ENCODE peak calls at places on chromosomes 13 and 19, in eight cellular contexts. L, F, Y, I, P, O, M and G are unnamed samples.

GRCh38 chr13:40407567-40407966 is 258.9 kb downstream of the FOXO1 start:
- DNase-seq in L (no peak), F (no peak), Y (no peak), I (no peak), P (no peak), O (no peak), M (no peak), G (no peak)

GRCh38 chr19:10654610-10655456 is 687 bp downstream of the ILF3 start:
- DNase-seq in L (peak; percentile 85), F (peak; percentile 77), Y (no peak), I (no peak), P (peak; percentile 76), O (peak; percentile 66), M (no peak), G (no peak)

GRCh38 chr19:44681992-44682790 is 10.9 kb downstream of the CEACAM19 start:
- DNase-seq in L (no peak), F (no peak), Y (no peak), I (no peak), P (no peak), O (no peak), M (no peak), G (no peak)

GRCh38 chr19:3516675-3517207 is 10.6 kb downstream of the FZR1 start:
- DNase-seq in L (no peak), F (no peak), Y (no peak), I (no peak), P (no peak), O (no peak), M (no peak), G (no peak)

GRCh38 chr19:16076958-16077611 is 790 bp downstream of the TPM4 start:
- DNase-seq in L (no peak), F (peak; percentile 86), Y (no peak), I (no peak), P (peak; percentile 67), O (peak; percentile 55), M (no peak), G (no peak)

GRCh38 chr13:76792680-76793334 is 93.4 kb downstream of the KCTD12 start:
- DNase-seq in L (no peak), F (no peak), Y (no peak), I (no peak), P (no peak), O (no peak), M (no peak), G (no peak)

GRCh38 chr13:105530468-105530867 is 1005.0 kb downstream of the EFNB2 start:
- DNase-seq in L (no peak), F (no peak), Y (no peak), I (no peak), P (no peak), O (no peak), M (no peak), G (no peak)

GRCh38 chr13:44396963-44397580 is 23.4 kb downstream of the SERP2 start:
- DNase-seq in L (no peak), F (no peak), Y (peak; percentile 14), I (no peak), P (peak; percentile 72), O (peak; percentile 89), M (peak; percentile 48), G (no peak)

GRCh38 chr19:4051175-4052101 is 15.3 kb downstream of the ZBTB7A start:
- DNase-seq in L (no peak), F (no peak), Y (no peak), I (no peak), P (peak; percentile 80), O (no peak), M (no peak), G (no peak)

GRCh38 chr13:43127103-43127817 is 103.9 kb downstream of the DNAJC15 start:
- DNase-seq in L (no peak), F (no peak), Y (no peak), I (no peak), P (no peak), O (no peak), M (no peak), G (no peak)

GRCh38 chr19:30665449-30665848 is 293.3 kb downstream of the ZNF536 start:
- DNase-seq in L (no peak), F (no peak), Y (no peak), I (no peak), P (no peak), O (no peak), M (no peak), G (no peak)

GRCh38 chr13:110640591-110641029 is 25.3 kb downstream of the NAXD start:
- DNase-seq in L (peak; percentile 29), F (peak; percentile 75), Y (no peak), I (no peak), P (peak; percentile 73), O (no peak), M (no peak), G (no peak)

GRCh38 chr13:67554296-67554695 is 324.2 kb upstream of the PCDH9 start:
- DNase-seq in L (no peak), F (no peak), Y (no peak), I (no peak), P (no peak), O (no peak), M (no peak), G (no peak)

GRCh38 chr13:82522872-82523271 is 1359.4 kb downstream of the SLITRK1 start:
- DNase-seq in L (no peak), F (no peak), Y (no peak), I (no peak), P (no peak), O (no peak), M (no peak), G (no peak)

GRCh38 chr13:48266150-48266549 is 33.1 kb downstream of the ITM2B start:
- DNase-seq in L (no peak), F (no peak), Y (no peak), I (no peak), P (no peak), O (no peak), M (no peak), G (no peak)

GRCh38 chr19:55156202-55157063 is 1.1 kb downstream of the TNNI3 start:
- DNase-seq in L (peak; percentile 99), F (no peak), Y (no peak), I (no peak), P (peak; percentile 81), O (peak; percentile 87), M (no peak), G (no peak)

GRCh38 chr19:55189424-55189823 is 9.3 kb upstream of the SYT5 start:
- DNase-seq in L (peak; percentile 41), F (no peak), Y (peak; percentile 88), I (peak; percentile 17), P (peak; percentile 71), O (no peak), M (peak; percentile 65), G (no peak)

GRCh38 chr19:44904426-44904994 is 1.1 kb upstream of the APOE start:
- DNase-seq in L (peak; percentile 68), F (no peak), Y (no peak), I (no peak), P (no peak), O (no peak), M (no peak), G (no peak)

GRCh38 chr13:99992912-99993311 is 11.3 kb downstream of the ZIC2 start:
- DNase-seq in L (no peak), F (no peak), Y (no peak), I (no peak), P (no peak), O (no peak), M (no peak), G (no peak)

GRCh38 chr13:33543631-33544030 is 258.1 kb upstream of the STARD13 start:
- DNase-seq in L (no peak), F (no peak), Y (no peak), I (no peak), P (no peak), O (no peak), M (no peak), G (no peak)

GRCh38 chr19:51971624-51972023 is 15.0 kb downstream of the ZNF350 start:
- DNase-seq in L (no peak), F (no peak), Y (no peak), I (no peak), P (no peak), O (no peak), M (no peak), G (no peak)

GRCh38 chr13:98348476-98348875 is 171.4 kb upstream of the RNF113B start:
- DNase-seq in L (no peak), F (no peak), Y (no peak), I (no peak), P (no peak), O (no peak), M (no peak), G (no peak)

GRCh38 chr19:28977826-28978225 is 235.1 kb downstream of the UQCRFS1 start:
- DNase-seq in L (no peak), F (no peak), Y (no peak), I (no peak), P (no peak), O (no peak), M (no peak), G (no peak)

GRCh38 chr13:42876270-42876714 is 94.9 kb downstream of the FAM216B start:
- DNase-seq in L (peak; percentile 51), F (no peak), Y (no peak), I (no peak), P (no peak), O (no peak), M (no peak), G (no peak)

GRCh38 chr13:27839809-27840467 is 47.7 kb downstream of the GSX1 start:
- DNase-seq in L (no peak), F (no peak), Y (no peak), I (no peak), P (no peak), O (no peak), M (no peak), G (no peak)
- TF ChIP-seq CTCF in L (no peak), F (no peak), Y (no peak), I (no peak), P (no peak), O (no peak), M (no peak), G (no peak)

GRCh38 chr19:6417713-6418561 is 6.7 kb downstream of the KHSRP start:
- DNase-seq in L (no peak), F (no peak), Y (no peak), I (no peak), P (peak; percentile 70), O (no peak), M (no peak), G (no peak)
- TF ChIP-seq CTCF in L (peak; percentile 55), F (no peak), Y (peak; percentile 40), I (peak; percentile 8), P (peak; percentile 41), O (peak; percentile 49), M (peak; percentile 59), G (no peak)

GRCh38 chr13:19622189-19622588 is 11.3 kb upstream of the MPHOSPH8 start:
- DNase-seq in L (no peak), F (no peak), Y (no peak), I (no peak), P (no peak), O (no peak), M (no peak), G (no peak)

DNA sequence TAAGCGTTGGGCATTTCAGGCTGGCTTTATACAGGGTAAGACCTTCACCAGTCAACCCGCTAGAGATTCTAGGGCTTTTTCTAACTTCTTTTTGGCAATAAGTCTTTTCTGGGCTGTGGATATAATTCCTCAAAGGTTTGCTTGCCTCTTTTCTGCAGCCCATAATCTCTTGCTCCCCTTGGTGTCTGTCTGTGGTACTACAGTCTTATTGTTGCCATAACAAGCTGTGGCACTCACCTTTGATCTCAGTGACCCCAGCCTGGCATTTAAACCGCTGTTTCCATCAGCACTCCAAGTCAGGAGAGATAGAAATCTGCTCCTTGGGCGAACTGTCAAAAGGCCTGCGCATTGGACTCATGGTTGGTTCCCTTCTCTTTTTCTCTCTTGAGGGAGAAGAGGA is 14.5 kb upstream of the MPHOSPH8 start:
- DNase-seq in L (peak; percentile 33), F (no peak), Y (no peak), I (no peak), P (no peak), O (no peak), M (no peak), G (no peak)
- TF ChIP-seq CTCF in L (peak; percentile 62), F (no peak), Y (peak; percentile 71), I (no peak), P (no peak), O (peak; percentile 80), M (peak; percentile 58), G (no peak)

GRCh38 chr19:46721269-46722003 is 4.5 kb upstream of the PRKD2 start:
- DNase-seq in L (peak; percentile 56), F (no peak), Y (no peak), I (no peak), P (no peak), O (no peak), M (no peak), G (no peak)
- TF ChIP-seq CTCF in L (peak; percentile 60), F (no peak), Y (no peak), I (no peak), P (no peak), O (no peak), M (peak; percentile 27), G (no peak)